ENCODE peak calls at places on chromosomes 11 and 22, in four cellular contexts. One of them, this sample, is unnamed.

GRCh38 chr11:114889464-114890065 is 211.2 kb downstream of the NXPE2 start:
- DNase-seq in left ventricle myocardium inferior: peak
- DNase-seq in MM.1S: no peak
- DNase-seq in foreskin fibroblast: no peak
- DNase-seq in this sample: no peak

GRCh38 chr11:70055444-70055843 is 22.7 kb upstream of the ANO1 start:
- DNase-seq in left ventricle myocardium inferior: no peak
- DNase-seq in MM.1S: no peak
- DNase-seq in foreskin fibroblast: no peak
- DNase-seq in this sample: no peak

GRCh38 chr11:10268746-10269487 is 25.1 kb downstream of the SBF2 start:
- DNase-seq in MM.1S: no peak
- DNase-seq in foreskin fibroblast: no peak
- DNase-seq in left ventricle myocardium inferior: no peak
- DNase-seq in this sample: no peak

GRCh38 chr22:27315833-27316232 is 485.7 kb downstream of the MN1 start:
- DNase-seq in foreskin fibroblast: no peak
- DNase-seq in MM.1S: no peak
- DNase-seq in left ventricle myocardium inferior: no peak
- DNase-seq in this sample: no peak

GRCh38 chr22:40183029-40183581 is 5.4 kb downstream of the TNRC6B start:
- DNase-seq in MM.1S: no peak
- DNase-seq in foreskin fibroblast: peak
- DNase-seq in left ventricle myocardium inferior: no peak
- DNase-seq in this sample: no peak

GRCh38 chr11:3738241-3738640 is 59.1 kb downstream of the NUP98 start:
- DNase-seq in left ventricle myocardium inferior: no peak
- DNase-seq in MM.1S: no peak
- DNase-seq in foreskin fibroblast: no peak
- DNase-seq in this sample: no peak

GRCh38 chr22:23248583-23248982 is 68.3 kb downstream of the BCR start:
- DNase-seq in foreskin fibroblast: peak
- DNase-seq in left ventricle myocardium inferior: no peak
- DNase-seq in MM.1S: no peak
- DNase-seq in this sample: no peak

GRCh38 chr22:39234867-39235687 is 9.7 kb downstream of the PDGFB start:
- DNase-seq in foreskin fibroblast: no peak
- DNase-seq in MM.1S: no peak
- DNase-seq in left ventricle myocardium inferior: peak
- DNase-seq in this sample: no peak

GRCh38 chr11:29184939-29185890 is 831.6 kb downstream of the KCNA4 start:
- DNase-seq in foreskin fibroblast: peak
- DNase-seq in MM.1S: no peak
- DNase-seq in left ventricle myocardium inferior: no peak
- DNase-seq in this sample: no peak

GRCh38 chr11:57567512-57568329 is at the start of gene UBE2L6:
- DNase-seq in MM.1S: peak
- DNase-seq in foreskin fibroblast: peak
- DNase-seq in left ventricle myocardium inferior: peak
- DNase-seq in this sample: peak

GRCh38 chr11:18171377-18172000 is 1.1 kb upstream of the MRGPRX4 start:
- DNase-seq in left ventricle myocardium inferior: no peak
- DNase-seq in MM.1S: peak
- DNase-seq in foreskin fibroblast: peak
- DNase-seq in this sample: peak

GRCh38 chr22:24994070-24994763 is 41.7 kb downstream of the KIAA1671 start:
- DNase-seq in MM.1S: no peak
- DNase-seq in left ventricle myocardium inferior: no peak
- DNase-seq in foreskin fibroblast: no peak
- DNase-seq in this sample: no peak

GRCh38 chr11:76791861-76792260 is 8.7 kb downstream of the TSKU start:
- DNase-seq in left ventricle myocardium inferior: no peak
- DNase-seq in foreskin fibroblast: peak
- DNase-seq in MM.1S: no peak
- DNase-seq in this sample: no peak

GRCh38 chr11:83364500-83365059 is 78.4 kb upstream of the CCDC90B start:
- DNase-seq in foreskin fibroblast: no peak
- DNase-seq in MM.1S: no peak
- DNase-seq in left ventricle myocardium inferior: no peak
- DNase-seq in this sample: no peak

GRCh38 chr11:85821636-85822035 is 10.7 kb upstream of the SYTL2 start:
- DNase-seq in MM.1S: no peak
- DNase-seq in foreskin fibroblast: peak
- DNase-seq in left ventricle myocardium inferior: no peak
- DNase-seq in this sample: no peak

GRCh38 chr22:26394787-26395186 is 34.3 kb upstream of the ASPHD2 start:
- DNase-seq in left ventricle myocardium inferior: no peak
- DNase-seq in foreskin fibroblast: no peak
- DNase-seq in MM.1S: no peak
- DNase-seq in this sample: no peak

GRCh38 chr11:84437129-84438123 is 1151.3 kb upstream of the CCDC90B start:
- DNase-seq in MM.1S: peak
- DNase-seq in foreskin fibroblast: no peak
- DNase-seq in left ventricle myocardium inferior: no peak
- DNase-seq in this sample: peak

GRCh38 chr11:87254582-87254981 is 216.8 kb downstream of the TMEM135 start:
- DNase-seq in MM.1S: no peak
- DNase-seq in left ventricle myocardium inferior: no peak
- DNase-seq in foreskin fibroblast: no peak
- DNase-seq in this sample: no peak

GRCh38 chr11:11025087-11025486 is 167.2 kb upstream of the ZBED5 start:
- DNase-seq in left ventricle myocardium inferior: no peak
- DNase-seq in foreskin fibroblast: peak
- DNase-seq in MM.1S: no peak
- DNase-seq in this sample: no peak

GRCh38 chr22:45537734-45538181 is 35.1 kb downstream of the FBLN1 start:
- DNase-seq in foreskin fibroblast: peak
- DNase-seq in MM.1S: no peak
- DNase-seq in left ventricle myocardium inferior: peak
- DNase-seq in this sample: no peak

GRCh38 chr11:103964390-103964789 is 72.0 kb upstream of the DDI1 start:
- DNase-seq in foreskin fibroblast: no peak
- DNase-seq in MM.1S: no peak
- DNase-seq in left ventricle myocardium inferior: no peak
- DNase-seq in this sample: no peak

GRCh38 chr22:50708996-50709395 is 29.0 kb upstream of the ACR start:
- DNase-seq in foreskin fibroblast: no peak
- DNase-seq in MM.1S: no peak
- DNase-seq in left ventricle myocardium inferior: no peak
- DNase-seq in this sample: no peak

GRCh38 chr11:2097356-2097997 is 41.7 kb downstream of the IGF2 start:
- DNase-seq in foreskin fibroblast: peak
- DNase-seq in left ventricle myocardium inferior: peak
- DNase-seq in MM.1S: no peak
- DNase-seq in this sample: no peak

GRCh38 chr11:100354736-100355135 is 332.4 kb upstream of the ARHGAP42 start:
- DNase-seq in left ventricle myocardium inferior: no peak
- DNase-seq in MM.1S: no peak
- DNase-seq in foreskin fibroblast: no peak
- DNase-seq in this sample: no peak

GRCh38 chr11:130609121-130610035 is 160.9 kb downstream of the ADAMTS15 start:
- DNase-seq in left ventricle myocardium inferior: peak
- DNase-seq in foreskin fibroblast: peak
- DNase-seq in MM.1S: no peak
- DNase-seq in this sample: no peak

GRCh38 chr11:20873054-20873453 is 203.7 kb downstream of the NELL1 start:
- DNase-seq in MM.1S: no peak
- DNase-seq in left ventricle myocardium inferior: no peak
- DNase-seq in foreskin fibroblast: no peak
- DNase-seq in this sample: peak

GRCh38 chr11:64801591-64802369 is 1.2 kb downstream of the MAP4K2 start:
- DNase-seq in MM.1S: no peak
- DNase-seq in foreskin fibroblast: no peak
- DNase-seq in left ventricle myocardium inferior: no peak
- DNase-seq in this sample: no peak

GRCh38 chr11:119764108-119764874 is 35.3 kb upstream of the NECTIN1 start:
- DNase-seq in foreskin fibroblast: peak
- DNase-seq in left ventricle myocardium inferior: peak
- DNase-seq in MM.1S: no peak
- DNase-seq in this sample: no peak

GRCh38 chr22:25942989-25943411 is 201.0 kb downstream of the MYO18B start:
- DNase-seq in left ventricle myocardium inferior: peak
- DNase-seq in foreskin fibroblast: no peak
- DNase-seq in MM.1S: no peak
- DNase-seq in this sample: no peak

GRCh38 chr22:23207786-23208325 is 27.5 kb downstream of the BCR start:
- DNase-seq in left ventricle myocardium inferior: no peak
- DNase-seq in MM.1S: no peak
- DNase-seq in foreskin fibroblast: no peak
- DNase-seq in this sample: no peak

GRCh38 chr11:124934862-124935547 is 842 bp downstream of the HEPACAM start:
- DNase-seq in foreskin fibroblast: peak
- DNase-seq in left ventricle myocardium inferior: no peak
- DNase-seq in MM.1S: no peak
- DNase-seq in this sample: no peak
- TF ChIP-seq CTCF in foreskin fibroblast: peak
- TF ChIP-seq CTCF in left ventricle myocardium inferior: no peak
- TF ChIP-seq CTCF in MM.1S: no peak
- TF ChIP-seq CTCF in this sample: no peak

DNA sequence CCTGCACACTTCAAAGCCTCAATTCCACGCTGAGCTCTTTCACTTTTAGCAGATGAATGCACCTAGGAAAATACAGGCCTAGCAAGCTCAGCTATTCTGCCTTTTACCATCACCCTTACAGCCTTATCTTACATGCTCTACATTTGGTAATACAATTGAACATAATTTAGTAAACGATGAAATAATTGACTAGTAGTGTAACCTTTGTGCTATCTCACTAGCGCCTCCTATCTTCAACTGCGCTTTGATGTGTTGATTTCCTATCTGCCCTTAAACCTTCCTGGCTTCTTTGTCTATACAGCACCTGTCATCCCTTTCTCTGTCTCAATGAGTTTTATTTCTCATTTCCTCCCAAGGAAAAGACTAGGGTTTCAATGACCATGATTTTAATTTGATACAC is 149.7 kb downstream of the LRRC4C start:
- DNase-seq in MM.1S: peak
- DNase-seq in foreskin fibroblast: no peak
- DNase-seq in left ventricle myocardium inferior: no peak
- DNase-seq in this sample: no peak
- TF ChIP-seq CTCF in MM.1S: peak
- TF ChIP-seq CTCF in foreskin fibroblast: no peak
- TF ChIP-seq CTCF in left ventricle myocardium inferior: peak
- TF ChIP-seq CTCF in this sample: no peak

DNA sequence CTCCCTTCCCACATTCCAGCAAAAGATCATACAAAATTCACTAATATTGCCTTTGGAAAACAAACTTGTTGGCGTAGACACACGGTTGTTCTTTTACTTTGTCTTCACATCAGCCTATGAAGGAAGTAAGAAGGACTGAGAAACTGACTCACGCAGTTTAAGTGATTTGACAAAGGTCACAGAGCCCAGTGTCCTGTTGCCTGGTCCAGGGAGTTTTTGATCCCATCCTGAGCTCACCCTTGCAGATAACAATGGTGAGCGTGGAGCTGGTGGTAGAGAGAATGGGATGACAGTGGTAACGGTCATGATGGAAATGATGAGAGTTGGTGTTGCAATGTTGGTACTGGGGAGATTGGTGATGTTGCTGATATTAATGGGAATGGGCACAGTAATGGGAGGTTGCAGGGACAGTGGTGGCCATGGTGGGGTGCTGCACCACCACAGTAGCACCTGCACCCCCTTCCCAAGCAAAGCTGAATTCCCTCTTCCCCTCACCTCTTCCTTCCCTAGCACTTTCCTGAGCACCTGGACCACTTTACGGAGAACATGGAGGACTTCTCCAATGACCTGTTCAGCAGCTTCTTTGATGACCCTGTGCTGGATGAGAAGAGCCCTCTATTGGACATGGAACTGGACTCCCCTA is 22.1 kb downstream of the CREB3L1 start:
- DNase-seq in MM.1S: no peak
- DNase-seq in left ventricle myocardium inferior: no peak
- DNase-seq in foreskin fibroblast: no peak
- DNase-seq in this sample: no peak
- TF ChIP-seq CTCF in MM.1S: no peak
- TF ChIP-seq CTCF in left ventricle myocardium inferior: no peak
- TF ChIP-seq CTCF in foreskin fibroblast: no peak
- TF ChIP-seq CTCF in this sample: no peak

DNA sequence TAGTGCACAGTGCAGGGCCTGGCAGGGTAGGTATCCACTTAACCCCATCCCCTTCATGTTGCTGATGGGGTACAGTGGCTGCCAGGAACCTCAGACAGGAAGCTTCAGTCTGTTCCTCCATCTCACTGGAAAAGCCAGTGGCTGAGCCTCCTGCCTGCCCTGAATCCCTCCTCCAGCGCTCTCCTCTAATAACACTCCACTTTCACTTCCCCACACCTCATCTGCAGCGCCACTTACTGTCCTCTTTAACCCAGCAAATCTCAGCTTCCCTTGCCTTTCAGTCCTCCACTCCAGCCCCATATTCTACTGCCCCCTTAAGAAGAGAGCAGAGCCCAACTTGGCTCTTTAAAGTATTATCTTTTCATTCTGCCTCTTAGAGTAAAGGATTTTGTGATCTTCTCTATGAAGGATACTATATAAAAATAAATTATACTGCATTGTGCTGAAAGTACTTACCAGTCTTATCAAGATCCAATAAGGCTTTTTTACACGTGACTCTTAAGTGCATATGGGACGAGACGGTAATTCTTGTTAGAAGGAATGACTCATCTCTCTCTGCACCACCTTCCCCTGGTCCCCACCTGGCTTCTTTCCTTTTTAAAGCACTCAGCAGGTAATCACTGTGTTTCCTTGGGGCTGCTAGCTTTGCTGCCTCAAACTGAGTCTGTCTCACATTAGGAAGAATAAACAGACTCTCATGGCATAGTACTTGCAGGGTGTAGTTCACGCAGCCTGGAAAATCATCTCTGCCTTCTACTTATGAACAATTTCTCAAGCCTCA is 238.0 kb upstream of the NARS2 start:
- DNase-seq in left ventricle myocardium inferior: no peak
- DNase-seq in foreskin fibroblast: no peak
- DNase-seq in MM.1S: no peak
- DNase-seq in this sample: no peak
- TF ChIP-seq CTCF in left ventricle myocardium inferior: no peak
- TF ChIP-seq CTCF in foreskin fibroblast: no peak
- TF ChIP-seq CTCF in MM.1S: no peak
- TF ChIP-seq CTCF in this sample: no peak

GRCh38 chr11:126123686-126124085 is 61.0 kb upstream of the CDON start:
- DNase-seq in MM.1S: no peak
- DNase-seq in foreskin fibroblast: no peak
- DNase-seq in left ventricle myocardium inferior: no peak
- DNase-seq in this sample: no peak
- TF ChIP-seq CTCF in MM.1S: no peak
- TF ChIP-seq CTCF in foreskin fibroblast: no peak
- TF ChIP-seq CTCF in left ventricle myocardium inferior: no peak
- TF ChIP-seq CTCF in this sample: no peak